ENCODE peak calls at places on chromosomes 16 and 17, in five cellular contexts. W, K, L, P and C are unnamed samples.
A peak's percentile ranks its signal among the peaks of the same experiment; 100 is the strongest.

GRCh38 chr17:41322264-41322902 is 6.9 kb upstream of the KRTAP17-1 start:
- DNase-seq in L (no peak), P (no peak), K (no peak), W (no peak), C (peak; percentile 45)

GRCh38 chr17:14092808-14093207 is 23.5 kb downstream of the COX10 start:
- DNase-seq in K (no peak), W (no peak), P (no peak), L (no peak), C (no peak)

GRCh38 chr17:41211845-41212466 is 14.5 kb upstream of the KRTAP9-2 start:
- DNase-seq in L (no peak), K (no peak), W (no peak), P (no peak), C (no peak)

GRCh38 chr16:71966932-71967331 is 33.3 kb downstream of the PKD1L3 start:
- DNase-seq in P (no peak), L (no peak), K (no peak), W (no peak), C (no peak)

GRCh38 chr17:56121661-56122060 is 31.6 kb upstream of the ANKFN1 start:
- DNase-seq in P (no peak), L (no peak), K (no peak), W (no peak), C (no peak)

GRCh38 chr16:1533443-1533951 is at the start of gene TMEM204:
- DNase-seq in K (no peak), P (no peak), L (peak; percentile 70), W (no peak), C (no peak)

GRCh38 chr16:57258910-57259475 is 13.9 kb downstream of the ARL2BP start:
- DNase-seq in W (no peak), K (no peak), P (no peak), L (no peak), C (no peak)

GRCh38 chr16:85510203-85510602 is 102.9 kb upstream of the GSE1 start:
- DNase-seq in W (no peak), K (no peak), L (no peak), P (no peak), C (no peak)

GRCh38 chr17:48307814-48308411 is 122.1 kb downstream of the SKAP1 start:
- DNase-seq in K (no peak), L (peak; percentile 60), P (peak; percentile 9), W (no peak), C (peak; percentile 87)

GRCh38 chr17:66829386-66829864 is 5.5 kb upstream of the CACNG5 start:
- DNase-seq in K (no peak), P (no peak), W (no peak), L (peak; percentile 61), C (peak; percentile 94)

GRCh38 chr16:14088155-14088753 is 17.1 kb downstream of the MRTFB start:
- DNase-seq in L (no peak), P (no peak), W (no peak), K (no peak), C (no peak)

GRCh38 chr16:50219402-50219975 is 46.9 kb upstream of the ADCY7 start:
- DNase-seq in P (no peak), K (no peak), W (no peak), L (no peak), C (no peak)

GRCh38 chr16:54817432-54817831 is 113.2 kb upstream of the IRX5 start:
- DNase-seq in P (no peak), K (no peak), W (no peak), L (no peak), C (peak; percentile 60)

GRCh38 chr17:75317671-75318070 is 28.4 kb upstream of the SLC25A19 start:
- DNase-seq in P (no peak), W (no peak), L (no peak), K (no peak), C (peak; percentile 83)

GRCh38 chr16:28925386-28926228 is 569 bp upstream of the RABEP2 start:
- DNase-seq in P (peak; percentile 60), K (peak; percentile 89), W (no peak), L (peak; percentile 74), C (no peak)

GRCh38 chr16:29824589-29825144 is 4.4 kb downstream of the MVP start:
- DNase-seq in P (no peak), K (no peak), L (no peak), W (no peak), C (no peak)